ENCODE peak calls at places on chromosome 5, in eight cellular contexts. P is amniotic stem cell; T is renal cortical epithelial cell; F is NCI-H2171 treated with DMSO at 0.1 percent for 48 hours; C is NCI-H1417; I is stimulated activated CD8-positive, alpha-beta memory T cell treated with anti-CD3 and anti-CD28 coated beads, Interleukin-7, amount 100 ng/mL, for 4 hours; J is A172; G is nephron progenitor cell. H is an unnamed sample.

GRCh38 chr5:80623911-80624457 is 30.5 kb upstream of the MSH3 start:
- DNase-seq in F (no peak), C (no peak), I (no peak), J (no peak), T (peak; percentile 41), G (peak; percentile 20), P (no peak), H (no peak)

GRCh38 chr5:135318924-135319323 is 80.1 kb downstream of the MACROH2A1 start:
- DNase-seq in I (no peak), T (no peak), G (no peak), F (no peak), C (no peak), J (no peak), P (no peak), H (peak; percentile 69)

GRCh38 chr5:66912787-66913186 is 283.8 kb downstream of the CD180 start:
- DNase-seq in F (no peak), T (no peak), G (no peak), C (no peak), P (no peak), J (no peak), I (no peak), H (no peak)

GRCh38 chr5:80406980-80407734 is 707 bp upstream of the ZFYVE16 start:
- DNase-seq in F (peak; percentile 2), J (no peak), P (no peak), C (no peak), I (no peak), T (peak; percentile 8), G (peak; percentile 6), H (no peak)

GRCh38 chr5:53643445-53643844 is 83.0 kb downstream of the NDUFS4 start:
- DNase-seq in T (no peak), P (no peak), I (no peak), G (no peak), F (no peak), J (no peak), C (no peak), H (no peak)

GRCh38 chr5:66209350-66209749 is 65.2 kb downstream of the SREK1 start:
- DNase-seq in J (peak; percentile 86), C (no peak), F (no peak), P (no peak), I (no peak), T (peak; percentile 75), G (no peak), H (no peak)

GRCh38 chr5:52725065-52725746 is 62.5 kb upstream of the ITGA1 start:
- DNase-seq in P (no peak), I (peak; percentile 7), F (no peak), J (peak; percentile 45), G (no peak), T (peak; percentile 11), C (peak; percentile 17), H (no peak)

GRCh38 chr5:154262376-154262775 is 71.8 kb downstream of the GALNT10 start:
- DNase-seq in F (peak; percentile 30), T (no peak), P (no peak), C (peak; percentile 91), J (no peak), G (no peak), I (no peak), H (no peak)

GRCh38 chr5:56703962-56704361 is 111.4 kb upstream of the MAP3K1 start:
- DNase-seq in C (no peak), J (no peak), G (no peak), T (no peak), P (no peak), I (no peak), F (no peak), H (no peak)

GRCh38 chr5:8981496-8981895 is 564.4 kb downstream of the SEMA5A start:
- DNase-seq in T (peak; percentile 52), C (no peak), J (peak; percentile 29), F (no peak), I (no peak), P (no peak), G (no peak), H (no peak)

GRCh38 chr5:150148408-150148927 is 7.2 kb downstream of the PDGFRB start:
- DNase-seq in T (no peak), I (no peak), F (no peak), G (no peak), P (no peak), J (no peak), C (no peak), H (no peak)

GRCh38 chr5:72648511-72648910 is 141.3 kb upstream of the ZNF366 start:
- DNase-seq in T (no peak), C (no peak), G (no peak), P (no peak), I (no peak), F (peak; percentile 61), J (peak; percentile 21), H (no peak)

GRCh38 chr5:149040421-149040820 is 22.4 kb downstream of the SH3TC2 start:
- DNase-seq in F (no peak), G (no peak), I (no peak), T (no peak), J (peak; percentile 57), P (no peak), C (no peak), H (no peak)

GRCh38 chr5:170302729-170303501 is 5.3 kb upstream of the LCP2 start:
- DNase-seq in I (peak; percentile 67), C (no peak), P (no peak), T (no peak), G (peak; percentile 34), J (no peak), F (no peak), H (peak; percentile 91)

GRCh38 chr5:58299266-58299665 is 160.6 kb downstream of the PLK2 start:
- DNase-seq in P (no peak), F (no peak), G (no peak), T (no peak), J (no peak), I (no peak), C (no peak), H (no peak)